ENCODE peak calls at places on chromosomes 2 and 18, in ten cellular contexts. Q, I, Z, J, D, W, R, N, A and X are unnamed samples.

GRCh38 chr2:45343618-45344017 is 267.4 kb downstream of the SRBD1 start:
- DNase-seq in I (no peak), D (no peak), R (peak; percentile 9), A (no peak), N (no peak), W (no peak), J (no peak), Q (no peak), Z (no peak), X (no peak)

GRCh38 chr2:222950886-222951285 is 90.0 kb downstream of the ACSL3 start:
- DNase-seq in N (no peak), D (peak; percentile 60), Q (no peak), Z (no peak), J (no peak), I (no peak), A (peak; percentile 81), W (no peak), R (no peak), X (no peak)

GRCh38 chr2:142065156-142065555 is 65.7 kb downstream of the LRP1B start:
- DNase-seq in R (no peak), Q (no peak), N (no peak), J (no peak), A (no peak), Z (no peak), W (no peak), I (no peak), D (no peak), X (no peak)

GRCh38 chr2:85748039-85748438 is 5.8 kb upstream of the ATOH8 start:
- DNase-seq in N (no peak), Q (no peak), J (no peak), I (no peak), R (no peak), A (no peak), Z (no peak), D (no peak), W (no peak), X (no peak)

GRCh38 chr2:160337728-160338127 is 137.7 kb upstream of the ITGB6 start:
- DNase-seq in Z (no peak), D (no peak), W (no peak), J (no peak), R (peak; percentile 28), I (no peak), Q (no peak), A (no peak), N (no peak), X (no peak)

GRCh38 chr2:133568172-133568571 is at the start of gene NCKAP5:
- DNase-seq in D (peak; percentile 48), N (no peak), Z (peak; percentile 29), A (peak; percentile 34), J (no peak), W (no peak), Q (no peak), R (peak; percentile 56), I (no peak), X (no peak)

GRCh38 chr2:201127570-201127969 is 11.6 kb downstream of the CFLAR start:
- DNase-seq in D (peak; percentile 75), Q (no peak), J (peak; percentile 84), N (peak; percentile 75), R (peak; percentile 77), A (peak; percentile 63), Z (no peak), I (no peak), W (no peak), X (no peak)

GRCh38 chr2:157269060-157269459 is 11.6 kb downstream of the GALNT5 start:
- DNase-seq in I (no peak), N (no peak), Z (no peak), A (no peak), D (no peak), J (no peak), R (no peak), W (no peak), Q (no peak), X (no peak)

GRCh38 chr18:67661555-67661954 is 145.0 kb upstream of the DSEL start:
- DNase-seq in A (no peak), N (no peak), D (no peak), J (no peak), Z (no peak), I (no peak), W (no peak), R (no peak), Q (no peak), X (no peak)